ENCODE peak calls at places on chromosomes 16 and 17, in nine cellular contexts. O, U, D, B, C, S, Y, M and A are unnamed samples.
A peak's percentile ranks its signal among the peaks of the same experiment; 100 is the strongest.

GRCh38 chr17:67375054-67375427 is 2.0 kb upstream of the PITPNC1 start:
- DNase-seq in O (no peak), U (no peak), D (no peak), B (no peak), C (no peak), S (no peak), Y (no peak), M (no peak), A (no peak)

GRCh38 chr17:29659155-29659554 is 36.4 kb upstream of the CORO6 start:
- DNase-seq in O (no peak), U (no peak), D (no peak), B (no peak), C (no peak), S (no peak), Y (no peak), M (no peak), A (no peak)

GRCh38 chr17:78805301-78805700 is 23.2 kb upstream of the CYTH1 start:
- DNase-seq in O (no peak), U (peak; percentile 41), D (no peak), B (no peak), C (no peak), S (no peak), Y (no peak), M (peak; percentile 61), A (no peak)

GRCh38 chr17:69779378-69780214 is 295.4 kb upstream of the KCNJ16 start:
- DNase-seq in O (no peak), U (no peak), D (no peak), B (no peak), C (no peak), S (no peak), Y (no peak), M (no peak), A (no peak)

GRCh38 chr17:35801583-35802224 is 6.3 kb upstream of the MMP28 start:
- DNase-seq in O (peak; percentile 81), U (peak; percentile 88), D (no peak), B (peak; percentile 83), C (peak; percentile 90), S (peak; percentile 67), Y (peak; percentile 67), M (no peak), A (peak; percentile 78)

GRCh38 chr17:78332530-78332929 is 27.3 kb downstream of the SOCS3 start:
- DNase-seq in O (no peak), U (no peak), D (no peak), B (no peak), C (no peak), S (no peak), Y (no peak), M (no peak), A (no peak)

GRCh38 chr17:1264196-1264595 is 6.0 kb upstream of the BHLHA9 start:
- DNase-seq in O (no peak), U (no peak), D (no peak), B (no peak), C (no peak), S (no peak), Y (no peak), M (no peak), A (no peak)

GRCh38 chr16:1026057-1026783 is 44.6 kb downstream of the SOX8 start:
- DNase-seq in O (no peak), U (no peak), D (no peak), B (no peak), C (no peak), S (no peak), Y (no peak), M (no peak), A (peak; percentile 41)

GRCh38 chr16:71242601-71243000 is 12.1 kb upstream of the HYDIN start:
- DNase-seq in O (no peak), U (no peak), D (no peak), B (no peak), C (no peak), S (no peak), Y (no peak), M (no peak), A (no peak)

GRCh38 chr17:14790518-14790917 is 474.6 kb downstream of the PMP22 start:
- DNase-seq in O (no peak), U (no peak), D (no peak), B (no peak), C (no peak), S (peak; percentile 86), Y (no peak), M (no peak), A (no peak)

GRCh38 chr16:2983706-2984136 is 3.5 kb upstream of the PKMYT1 start:
- DNase-seq in O (peak; percentile 89), U (peak; percentile 86), D (peak; percentile 79), B (peak; percentile 85), C (peak; percentile 90), S (peak; percentile 76), Y (peak; percentile 81), M (peak; percentile 56), A (peak; percentile 23)

GRCh38 chr16:35185366-35186044 is 1726.1 kb downstream of the TP53TG3F start:
- DNase-seq in O (no peak), U (no peak), D (no peak), B (no peak), C (no peak), S (no peak), Y (no peak), M (no peak), A (no peak)

GRCh38 chr17:48998557-48999440 is 1.6 kb downstream of the IGF2BP1 start:
- DNase-seq in O (no peak), U (no peak), D (no peak), B (no peak), C (no peak), S (peak; percentile 41), Y (no peak), M (no peak), A (no peak)

GRCh38 chr17:1957037-1957436 is 68.1 kb downstream of the RTN4RL1 start:
- DNase-seq in O (no peak), U (no peak), D (no peak), B (no peak), C (no peak), S (no peak), Y (no peak), M (no peak), A (no peak)

GRCh38 chr17:32518856-32519768 is 32.3 kb downstream of the CDK5R1 start:
- DNase-seq in O (peak; percentile 47), U (no peak), D (peak; percentile 91), B (peak; percentile 62), C (peak; percentile 71), S (no peak), Y (peak; percentile 71), M (peak; percentile 27), A (peak; percentile 44)

GRCh38 chr17:32519769-32520701 is 33.2 kb downstream of the CDK5R1 start:
- DNase-seq in O (peak; percentile 26), U (no peak), D (peak; percentile 35), B (peak; percentile 18), C (peak; percentile 67), S (no peak), Y (no peak), M (no peak), A (no peak)

GRCh38 chr17:32516940-32517711 is 30.3 kb downstream of the CDK5R1 start:
- DNase-seq in O (no peak), U (no peak), D (no peak), B (no peak), C (no peak), S (no peak), Y (no peak), M (no peak), A (no peak)

GRCh38 chr17:32516450-32516849 is 29.7 kb downstream of the CDK5R1 start:
- DNase-seq in O (no peak), U (no peak), D (no peak), B (no peak), C (no peak), S (no peak), Y (no peak), M (no peak), A (no peak)

GRCh38 chr17:32517982-32518381 is 31.2 kb downstream of the CDK5R1 start:
- DNase-seq in O (no peak), U (no peak), D (no peak), B (no peak), C (no peak), S (no peak), Y (no peak), M (no peak), A (no peak)
- H3K27ac ChIP-seq in O (no peak overlapping the region), U (no peak overlapping the region), D (no peak overlapping the region), B (no peak overlapping the region), C (no peak overlapping the region), S (no peak overlapping the region), Y (no peak overlapping the region), M (peak overlapping the region; percentile 33), A (no peak overlapping the region)

GRCh38 chr16:53080345-53081031 is 25.7 kb downstream of the CHD9 start:
- DNase-seq in O (peak; percentile 35), U (peak; percentile 72), D (no peak), B (peak; percentile 51), C (peak; percentile 90), S (no peak), Y (no peak), M (no peak), A (no peak)

GRCh38 chr16:53082509-53082908 is 27.7 kb downstream of the CHD9 start:
- DNase-seq in O (no peak), U (no peak), D (no peak), B (no peak), C (no peak), S (no peak), Y (no peak), M (no peak), A (no peak)

GRCh38 chr16:53083123-53083522 is 28.3 kb downstream of the CHD9 start:
- DNase-seq in O (no peak), U (no peak), D (no peak), B (no peak), C (peak; percentile 13), S (no peak), Y (no peak), M (no peak), A (no peak)

GRCh38 chr16:53081032-53081424 is 26.2 kb downstream of the CHD9 start:
- DNase-seq in O (no peak), U (no peak), D (no peak), B (no peak), C (no peak), S (no peak), Y (no peak), M (no peak), A (no peak)

GRCh38 chr16:53081686-53082407 is 27.1 kb downstream of the CHD9 start:
- DNase-seq in O (no peak), U (no peak), D (no peak), B (no peak), C (peak; percentile 48), S (no peak), Y (no peak), M (no peak), A (no peak)
- H3K27ac ChIP-seq in O (no peak overlapping the region), U (no peak overlapping the region), D (no peak overlapping the region), B (peak overlapping the region; percentile 63), C (no peak overlapping the region), S (no peak overlapping the region), Y (no peak overlapping the region), M (no peak overlapping the region), A (no peak overlapping the region)

GRCh38 chr17:76367647-76368046 is 13.9 kb upstream of the PRPSAP1 start:
- DNase-seq in O (peak; percentile 42), U (no peak), D (no peak), B (no peak), C (no peak), S (no peak), Y (no peak), M (no peak), A (no peak)
- H3K27ac ChIP-seq in O (no peak overlapping the region), U (no peak overlapping the region), D (no peak overlapping the region), B (no peak overlapping the region), C (no peak overlapping the region), S (no peak overlapping the region), Y (no peak overlapping the region), M (no peak overlapping the region), A (no peak overlapping the region)

GRCh38 chr17:64261422-64262124 is 1.5 kb downstream of the TEX2 start:
- DNase-seq in O (no peak), U (no peak), D (no peak), B (no peak), C (no peak), S (no peak), Y (no peak), M (no peak), A (no peak)
- H3K27ac ChIP-seq in O (peak overlapping the region; percentile 79), U (no peak overlapping the region), D (no peak overlapping the region), B (peak overlapping the region; percentile 92), C (no peak overlapping the region), S (peak overlapping the region; percentile 38), Y (no peak overlapping the region), M (peak overlapping the region; percentile 80), A (no peak overlapping the region)